ENCODE peak calls at places on chromosomes 6 and 20, in five cellular contexts. I is esophagus muscularis mucosa; Q is CD8-positive, alpha-beta T cell; S is PC-3; Z is fibroblast of pulmonary artery. E is an unnamed sample.

GRCh38 chr6:150271501-150272263 is 97.1 kb upstream of the IYD start:
- DNase-seq in S (no peak), Z (no peak), I (no peak), Q (no peak), E (peak)

GRCh38 chr6:31660998-31661866 is 654 bp upstream of the C6orf47 start:
- DNase-seq in Q (no peak), S (no peak), Z (peak), I (no peak), E (peak)

GRCh38 chr6:13250703-13251102 is 77.6 kb downstream of the TBC1D7 start:
- DNase-seq in I (no peak), S (no peak), Q (no peak), Z (peak), E (no peak)

GRCh38 chr20:6164421-6165341 is 41.9 kb upstream of the FERMT1 start:
- DNase-seq in Q (no peak), S (peak), I (peak), Z (no peak), E (peak)

GRCh38 chr20:37282558-37282957 is 6.9 kb upstream of the MANBAL start:
- DNase-seq in I (no peak), Z (peak), Q (no peak), S (peak), E (peak)

GRCh38 chr6:101824551-101825345 is 431.2 kb downstream of the GRIK2 start:
- DNase-seq in I (no peak), Q (no peak), S (no peak), Z (peak), E (peak)

GRCh38 chr20:44494266-44494665 is 18.6 kb downstream of the TTPAL start:
- DNase-seq in S (peak), Q (no peak), Z (peak), I (no peak), E (peak)

GRCh38 chr6:168060521-168060931 is 18.5 kb downstream of the FRMD1 start:
- DNase-seq in Z (peak), Q (no peak), S (peak), I (no peak), E (peak)

GRCh38 chr6:128963561-128963960 is 80.6 kb downstream of the LAMA2 start:
- DNase-seq in Q (no peak), S (no peak), I (no peak), Z (no peak), E (no peak)

GRCh38 chr6:11315743-11316437 is 83.4 kb upstream of the NEDD9 start:
- DNase-seq in Q (no peak), S (peak), Z (peak), I (no peak), E (peak)

GRCh38 chr20:20237093-20237959 is 130.6 kb upstream of the INSM1 start:
- DNase-seq in Q (no peak), S (peak), I (peak), Z (peak), E (peak)

GRCh38 chr20:35387334-35387733 is 24.4 kb downstream of the UQCC1 start:
- DNase-seq in I (no peak), Z (peak), Q (no peak), S (peak), E (peak)

GRCh38 chr6:84581494-84582259 is 182.7 kb downstream of the TBX18 start:
- DNase-seq in Q (no peak), S (no peak), I (no peak), Z (peak), E (peak)

GRCh38 chr6:166430269-166430668 is 47.5 kb upstream of the MPC1 start:
- DNase-seq in I (no peak), Q (no peak), Z (no peak), S (no peak), E (no peak)

GRCh38 chr6:29884261-29884660 is 56.6 kb downstream of the HLA-G start:
- DNase-seq in Q (no peak), Z (no peak), I (no peak), S (no peak), E (no peak)

GRCh38 chr20:33999025-33999629 is 5.4 kb downstream of the RALY start:
- DNase-seq in S (no peak), Z (no peak), I (no peak), Q (no peak), E (peak)

GRCh38 chr20:60715172-60715571 is 536.9 kb upstream of the CDH4 start:
- DNase-seq in I (no peak), Q (no peak), Z (no peak), S (peak), E (no peak)
- TF ChIP-seq CTCF in I (no peak), Q (no peak), Z (no peak), S (peak), E (no peak)

DNA sequence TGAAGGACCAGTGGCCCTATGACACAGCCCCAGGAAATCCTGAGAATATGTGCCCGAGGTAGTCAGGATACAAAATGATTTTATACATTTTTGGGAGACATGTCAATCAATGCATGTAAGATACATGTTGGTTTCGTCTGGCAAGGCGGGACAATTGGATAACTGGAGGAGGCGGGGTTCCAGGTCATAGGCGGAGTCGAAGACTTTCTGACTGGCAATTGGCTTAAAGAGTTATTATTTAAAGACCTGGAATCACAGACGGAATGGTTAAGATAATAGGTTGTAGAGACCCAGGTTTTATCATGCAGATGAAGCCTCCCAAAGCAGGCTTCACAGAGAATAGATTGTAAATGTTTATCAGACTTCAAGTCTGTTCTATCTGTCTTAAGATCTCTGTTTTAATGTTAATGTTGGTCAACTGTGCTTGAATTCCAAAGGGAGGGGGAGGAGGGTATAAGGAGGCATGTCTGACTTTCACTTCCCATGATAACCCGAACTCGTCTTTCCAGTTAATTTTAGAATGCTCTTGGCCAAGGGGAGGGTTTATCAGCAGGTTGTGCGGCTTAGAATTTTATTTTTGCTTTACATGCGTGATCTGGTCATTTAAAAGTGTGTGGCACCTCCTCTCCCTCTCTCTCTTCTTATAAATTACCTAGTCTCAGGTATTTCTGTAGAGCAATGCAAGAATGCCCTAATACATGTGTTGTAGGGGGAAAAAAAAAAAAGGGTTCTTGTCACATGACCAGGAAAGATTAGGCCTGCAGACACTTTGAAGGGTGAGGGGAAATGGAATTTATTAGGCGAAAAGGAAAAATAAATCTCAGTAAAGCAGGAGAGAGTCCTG is 230.7 kb downstream of the NFATC2 start:
- DNase-seq in Q (no peak), Z (no peak), I (no peak), S (peak), E (peak)
- H3K4me3 ChIP-seq in Q (no peak), Z (no peak), I (no peak), S (no peak), E (no peak)

GRCh38 chr6:133889557-133890301 is 816 bp downstream of the TCF21 start:
- DNase-seq in S (no peak), I (no peak), Z (peak), Q (no peak), E (peak)
- TF ChIP-seq CTCF in S (no peak), I (no peak), Z (peak), Q (no peak), E (peak)

GRCh38 chr6:9999806-10000205 is 415.1 kb downstream of the TFAP2A start:
- DNase-seq in S (no peak), Q (no peak), I (no peak), Z (no peak), E (no peak)
- H3K4me3 ChIP-seq in S (no peak), Q (no peak), I (no peak), Z (no peak), E (no peak)

GRCh38 chr6:74050921-74051320 is 354.9 kb downstream of the CD109 start:
- DNase-seq in S (no peak), Q (no peak), I (no peak), Z (no peak), E (no peak)
- TF ChIP-seq CTCF in S (no peak), Q (no peak), I (no peak), Z (no peak), E (no peak)

GRCh38 chr20:59831024-59831900 is 102.2 kb downstream of the SYCP2 start:
- DNase-seq in S (peak), Q (no peak), Z (no peak), I (peak), E (no peak)
- H3K4me3 ChIP-seq in S (peak), Q (no peak), Z (no peak), I (no peak), E (no peak)

GRCh38 chr6:135939216-135939610 is 87.7 kb downstream of the PDE7B start:
- DNase-seq in S (no peak), I (no peak), Z (no peak), Q (no peak), E (peak)
- TF ChIP-seq CTCF in S (no peak), I (no peak), Z (no peak), Q (no peak), E (no peak)

GRCh38 chr20:48644286-48644828 is 183.4 kb downstream of the PREX1 start:
- DNase-seq in Z (no peak), Q (no peak), I (no peak), S (no peak), E (no peak)

GRCh38 chr20:48642105-48642880 is 185.5 kb downstream of the PREX1 start:
- DNase-seq in S (no peak), Q (no peak), I (no peak), Z (no peak), E (no peak)

GRCh38 chr20:48648482-48649051 is 179.2 kb downstream of the PREX1 start:
- DNase-seq in Z (no peak), I (no peak), Q (no peak), S (peak), E (no peak)

GRCh38 chr20:48647873-48648272 is 179.9 kb downstream of the PREX1 start:
- DNase-seq in I (no peak), S (no peak), Z (no peak), Q (no peak), E (no peak)

DNA sequence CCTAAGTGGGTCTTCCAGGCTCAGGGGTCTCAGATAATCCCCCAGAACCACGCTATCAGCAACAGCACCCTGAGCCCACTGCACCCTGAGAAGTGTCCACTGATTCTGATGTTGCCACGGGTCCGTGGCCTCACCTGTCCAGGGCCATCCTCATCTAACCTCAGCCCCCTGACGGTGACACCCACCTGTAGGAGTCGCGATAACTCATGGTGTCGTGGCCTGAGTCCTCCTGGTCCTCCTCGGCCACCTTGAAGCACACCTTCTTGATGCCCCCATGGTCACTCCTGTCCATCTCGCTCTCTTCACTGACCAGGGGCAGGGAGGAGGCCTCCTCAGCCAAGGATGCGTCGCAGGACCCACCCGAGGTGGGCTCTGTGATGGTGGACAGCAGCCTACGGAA is 182.1 kb downstream of the PREX1 start:
- DNase-seq in I (no peak), Z (no peak), Q (no peak), S (no peak), E (no peak)
- H3K4me3 ChIP-seq in I (no peak), Z (no peak), Q (no peak), S (no peak), E (no peak)